ENCODE peak calls at places on chromosomes 13 and 19, in six cellular contexts. One of them, this sample, is unnamed.

GRCh38 chr13:32737111-32737571 is 150.9 kb downstream of the PDS5B start:
- DNase-seq in transverse colon: no peak
- DNase-seq in Calu3: no peak
- DNase-seq in lower leg skin: no peak
- DNase-seq in HL-60: no peak
- DNase-seq in ovary: no peak
- DNase-seq in this sample: no peak

GRCh38 chr13:33259296-33259695 is 26.3 kb downstream of the STARD13 start:
- DNase-seq in transverse colon: no peak
- DNase-seq in HL-60: no peak
- DNase-seq in lower leg skin: no peak
- DNase-seq in Calu3: no peak
- DNase-seq in ovary: no peak
- DNase-seq in this sample: no peak

GRCh38 chr13:97892717-97893116 is 60.8 kb upstream of the IPO5 start:
- DNase-seq in Calu3: no peak
- DNase-seq in ovary: no peak
- DNase-seq in lower leg skin: no peak
- DNase-seq in transverse colon: no peak
- DNase-seq in HL-60: no peak
- DNase-seq in this sample: no peak

GRCh38 chr19:49551531-49551930 is 23.7 kb downstream of the RCN3 start:
- DNase-seq in ovary: no peak
- DNase-seq in lower leg skin: no peak
- DNase-seq in transverse colon: no peak
- DNase-seq in Calu3: no peak
- DNase-seq in HL-60: no peak
- DNase-seq in this sample: no peak

GRCh38 chr13:39108746-39109145 is 70.5 kb downstream of the NHLRC3 start:
- DNase-seq in lower leg skin: no peak
- DNase-seq in transverse colon: no peak
- DNase-seq in ovary: no peak
- DNase-seq in HL-60: no peak
- DNase-seq in Calu3: no peak
- DNase-seq in this sample: no peak

GRCh38 chr13:33610471-33611015 is 207.4 kb upstream of the RFC3 start:
- DNase-seq in transverse colon: peak; percentile 13
- DNase-seq in lower leg skin: no peak
- DNase-seq in Calu3: no peak
- DNase-seq in ovary: no peak
- DNase-seq in HL-60: no peak
- DNase-seq in this sample: no peak

GRCh38 chr13:109297628-109298027 is 488.8 kb downstream of the IRS2 start:
- DNase-seq in transverse colon: no peak
- DNase-seq in Calu3: no peak
- DNase-seq in HL-60: no peak
- DNase-seq in lower leg skin: no peak
- DNase-seq in ovary: no peak
- DNase-seq in this sample: no peak

GRCh38 chr19:3586124-3586626 is 897 bp downstream of the GIPC3 start:
- DNase-seq in transverse colon: no peak
- DNase-seq in ovary: no peak
- DNase-seq in lower leg skin: no peak
- DNase-seq in HL-60: no peak
- DNase-seq in Calu3: no peak
- DNase-seq in this sample: no peak

GRCh38 chr19:35764432-35765315 is 6.7 kb downstream of the PROSER3 start:
- DNase-seq in transverse colon: no peak
- DNase-seq in Calu3: no peak
- DNase-seq in HL-60: peak; percentile 27
- DNase-seq in lower leg skin: no peak
- DNase-seq in ovary: no peak
- DNase-seq in this sample: no peak

GRCh38 chr13:95002968-95003813 is 290.8 kb upstream of the SOX21 start:
- DNase-seq in HL-60: no peak
- DNase-seq in ovary: peak; percentile 34
- DNase-seq in transverse colon: no peak
- DNase-seq in Calu3: no peak
- DNase-seq in lower leg skin: no peak
- DNase-seq in this sample: no peak

GRCh38 chr19:40936755-40937154 is 54.3 kb upstream of the CYP2B6 start:
- DNase-seq in transverse colon: no peak
- DNase-seq in Calu3: no peak
- DNase-seq in ovary: no peak
- DNase-seq in lower leg skin: no peak
- DNase-seq in HL-60: no peak
- DNase-seq in this sample: no peak

GRCh38 chr19:2494447-2495129 is 18.7 kb downstream of the GADD45B start:
- DNase-seq in transverse colon: peak; percentile 82
- DNase-seq in ovary: peak; percentile 82
- DNase-seq in HL-60: peak; percentile 41
- DNase-seq in lower leg skin: peak; percentile 97
- DNase-seq in Calu3: peak; percentile 33
- DNase-seq in this sample: peak; percentile 39

GRCh38 chr19:55546822-55547614 is 1.7 kb upstream of the SBK3 start:
- DNase-seq in ovary: peak; percentile 52
- DNase-seq in HL-60: no peak
- DNase-seq in lower leg skin: peak; percentile 94
- DNase-seq in Calu3: peak; percentile 67
- DNase-seq in transverse colon: peak; percentile 55
- DNase-seq in this sample: peak; percentile 66

GRCh38 chr13:51277943-51278342 is 55.7 kb downstream of the FAM124A start:
- DNase-seq in HL-60: no peak
- DNase-seq in ovary: no peak
- DNase-seq in lower leg skin: no peak
- DNase-seq in Calu3: no peak
- DNase-seq in transverse colon: no peak
- DNase-seq in this sample: no peak

GRCh38 chr19:1058112-1058511 is 8.9 kb upstream of the ARHGAP45 start:
- DNase-seq in ovary: no peak
- DNase-seq in HL-60: no peak
- DNase-seq in Calu3: no peak
- DNase-seq in lower leg skin: no peak
- DNase-seq in transverse colon: no peak
- DNase-seq in this sample: no peak

GRCh38 chr19:1054102-1055027 is 12.6 kb upstream of the ARHGAP45 start:
- DNase-seq in lower leg skin: no peak
- DNase-seq in ovary: peak; percentile 31
- DNase-seq in Calu3: no peak
- DNase-seq in HL-60: no peak
- DNase-seq in transverse colon: no peak
- DNase-seq in this sample: no peak

GRCh38 chr19:1055886-1056620 is 10.9 kb upstream of the ARHGAP45 start:
- DNase-seq in lower leg skin: no peak
- DNase-seq in transverse colon: no peak
- DNase-seq in Calu3: no peak
- DNase-seq in ovary: peak; percentile 30
- DNase-seq in HL-60: no peak
- DNase-seq in this sample: no peak

GRCh38 chr19:1055028-1055425 is 11.9 kb upstream of the ARHGAP45 start:
- DNase-seq in ovary: no peak
- DNase-seq in lower leg skin: no peak
- DNase-seq in Calu3: no peak
- DNase-seq in HL-60: no peak
- DNase-seq in transverse colon: no peak
- DNase-seq in this sample: no peak

GRCh38 chr19:1057185-1057857 is 9.6 kb upstream of the ARHGAP45 start:
- DNase-seq in lower leg skin: no peak
- DNase-seq in HL-60: peak; percentile 46
- DNase-seq in Calu3: peak; percentile 42
- DNase-seq in ovary: no peak
- DNase-seq in transverse colon: no peak
- DNase-seq in this sample: no peak
- TF ChIP-seq CTCF in lower leg skin: no peak
- TF ChIP-seq CTCF in HL-60: peak; percentile 9
- TF ChIP-seq CTCF in Calu3: no peak
- TF ChIP-seq CTCF in ovary: no peak
- TF ChIP-seq CTCF in transverse colon: no peak
- TF ChIP-seq CTCF in this sample: no peak

GRCh38 chr19:18866800-18867123 is 29.2 kb downstream of the CERS1 start:
- DNase-seq in ovary: no peak
- DNase-seq in Calu3: no peak
- DNase-seq in HL-60: no peak
- DNase-seq in transverse colon: no peak
- DNase-seq in lower leg skin: no peak
- DNase-seq in this sample: no peak
- TF ChIP-seq CTCF in ovary: no peak
- TF ChIP-seq CTCF in Calu3: no peak
- TF ChIP-seq CTCF in HL-60: no peak
- TF ChIP-seq CTCF in transverse colon: peak; percentile 22
- TF ChIP-seq CTCF in lower leg skin: no peak
- TF ChIP-seq CTCF in this sample: no peak

DNA sequence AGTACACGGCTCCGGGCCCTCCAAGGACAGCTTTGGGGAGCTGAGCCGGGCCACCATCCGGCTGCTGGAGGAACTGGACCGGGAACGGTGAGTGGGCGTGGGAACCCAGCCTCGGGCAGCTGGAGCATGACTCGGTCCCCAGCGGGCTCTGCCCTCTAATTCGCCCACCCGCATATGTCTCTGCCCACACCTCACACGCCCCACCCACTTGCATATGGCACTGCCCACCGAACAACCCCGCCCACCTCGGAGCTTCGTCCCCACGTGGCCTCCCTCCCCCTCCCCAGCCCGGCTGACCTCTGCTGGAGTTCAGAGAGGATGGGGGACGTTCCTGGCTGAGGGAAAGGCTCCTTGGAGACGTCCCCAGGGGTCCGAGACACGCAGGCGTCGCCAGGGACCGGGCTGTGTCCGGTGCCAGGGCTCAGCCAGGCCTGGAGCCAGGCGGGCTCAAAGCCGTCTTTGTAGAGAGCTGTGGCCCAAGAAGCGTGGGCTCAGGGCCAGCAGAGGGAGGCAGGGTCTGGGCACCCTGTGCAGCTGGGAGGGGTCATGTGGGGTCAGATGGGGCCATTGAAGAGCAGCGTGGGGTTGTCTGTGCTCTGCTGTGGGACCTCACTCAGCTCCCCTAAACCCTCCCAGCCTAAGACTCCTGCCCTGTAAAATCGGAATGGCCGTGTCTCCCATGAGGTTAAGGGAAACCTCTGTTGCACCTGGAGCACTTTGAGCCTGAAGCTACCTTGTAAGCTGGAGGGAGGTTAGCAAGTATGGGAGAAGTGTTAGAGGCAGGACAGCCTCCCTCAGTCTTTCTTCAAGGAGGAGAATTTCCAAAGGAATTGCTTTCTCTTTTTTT is 3.8 kb downstream of the APC2 start:
- DNase-seq in HL-60: no peak
- DNase-seq in lower leg skin: no peak
- DNase-seq in ovary: no peak
- DNase-seq in transverse colon: no peak
- DNase-seq in Calu3: no peak
- DNase-seq in this sample: no peak
- TF ChIP-seq CTCF in HL-60: no peak
- TF ChIP-seq CTCF in lower leg skin: no peak
- TF ChIP-seq CTCF in ovary: no peak
- TF ChIP-seq CTCF in transverse colon: no peak
- TF ChIP-seq CTCF in Calu3: no peak
- TF ChIP-seq CTCF in this sample: no peak

GRCh38 chr13:113211774-113212173 is 2.4 kb downstream of the CUL4A start:
- DNase-seq in transverse colon: no peak
- DNase-seq in HL-60: no peak
- DNase-seq in ovary: no peak
- DNase-seq in Calu3: no peak
- DNase-seq in lower leg skin: no peak
- DNase-seq in this sample: no peak
- TF ChIP-seq CTCF in transverse colon: no peak
- TF ChIP-seq CTCF in HL-60: no peak
- TF ChIP-seq CTCF in ovary: no peak
- TF ChIP-seq CTCF in Calu3: no peak
- TF ChIP-seq CTCF in lower leg skin: no peak
- TF ChIP-seq CTCF in this sample: no peak